ENCODE peak calls at places on chromosomes 5 and 9, in five cellular contexts. One of them, this sample, is unnamed.

GRCh38 chr5:53009816-53010215 is 20.7 kb downstream of the ITGA2 start:
- DNase-seq in GM10248: no peak
- DNase-seq in heart left ventricle: no peak
- DNase-seq in HFFc6: no peak
- DNase-seq in ascending aorta: no peak
- DNase-seq in this sample: no peak

GRCh38 chr5:32777733-32778132 is 66.6 kb downstream of the NPR3 start:
- DNase-seq in GM10248: no peak
- DNase-seq in heart left ventricle: no peak
- DNase-seq in HFFc6: no peak
- DNase-seq in ascending aorta: no peak
- DNase-seq in this sample: no peak

GRCh38 chr5:110817437-110817836 is 78.6 kb downstream of the SLC25A46 start:
- DNase-seq in GM10248: no peak
- DNase-seq in heart left ventricle: no peak
- DNase-seq in HFFc6: no peak
- DNase-seq in ascending aorta: no peak
- DNase-seq in this sample: no peak

GRCh38 chr5:77683171-77683732 is 44.7 kb upstream of the OTP start:
- DNase-seq in GM10248: no peak
- DNase-seq in heart left ventricle: no peak
- DNase-seq in HFFc6: no peak
- DNase-seq in ascending aorta: no peak
- DNase-seq in this sample: no peak

GRCh38 chr5:60945760-60946253 is 802 bp downstream of the NDUFAF2 start:
- DNase-seq in GM10248: no peak
- DNase-seq in heart left ventricle: peak
- DNase-seq in HFFc6: peak
- DNase-seq in ascending aorta: peak
- DNase-seq in this sample: no peak

GRCh38 chr5:122120957-122121356 is 8.4 kb upstream of the ZNF474 start:
- DNase-seq in GM10248: no peak
- DNase-seq in heart left ventricle: no peak
- DNase-seq in HFFc6: peak
- DNase-seq in ascending aorta: no peak
- DNase-seq in this sample: no peak

GRCh38 chr5:102638316-102638715 is 116.8 kb upstream of the PAM start:
- DNase-seq in GM10248: no peak
- DNase-seq in heart left ventricle: no peak
- DNase-seq in HFFc6: no peak
- DNase-seq in ascending aorta: no peak
- DNase-seq in this sample: no peak

GRCh38 chr9:129319938-129320481 is 141.9 kb upstream of the IER5L start:
- DNase-seq in GM10248: no peak
- DNase-seq in heart left ventricle: no peak
- DNase-seq in HFFc6: no peak
- DNase-seq in ascending aorta: peak
- DNase-seq in this sample: no peak

GRCh38 chr5:162654661-162655406 is 587.3 kb downstream of the GABRG2 start:
- DNase-seq in GM10248: no peak
- DNase-seq in heart left ventricle: no peak
- DNase-seq in HFFc6: no peak
- DNase-seq in ascending aorta: no peak
- DNase-seq in this sample: no peak

GRCh38 chr9:108994695-108995094 is 18.6 kb downstream of the CTNNAL1 start:
- DNase-seq in GM10248: peak
- DNase-seq in heart left ventricle: peak
- DNase-seq in HFFc6: no peak
- DNase-seq in ascending aorta: peak
- DNase-seq in this sample: peak

GRCh38 chr5:34411470-34412346 is 244.4 kb upstream of the RAI14 start:
- DNase-seq in GM10248: no peak
- DNase-seq in heart left ventricle: no peak
- DNase-seq in HFFc6: no peak
- DNase-seq in ascending aorta: no peak
- DNase-seq in this sample: no peak

GRCh38 chr9:74817281-74818181 is 70.2 kb downstream of the TRPM6 start:
- DNase-seq in GM10248: no peak
- DNase-seq in heart left ventricle: no peak
- DNase-seq in HFFc6: no peak
- DNase-seq in ascending aorta: no peak
- DNase-seq in this sample: no peak
- TF ChIP-seq CTCF in GM10248: no peak
- TF ChIP-seq CTCF in heart left ventricle: no peak
- TF ChIP-seq CTCF in HFFc6: no peak
- TF ChIP-seq CTCF in ascending aorta: no peak
- TF ChIP-seq CTCF in this sample: no peak

DNA sequence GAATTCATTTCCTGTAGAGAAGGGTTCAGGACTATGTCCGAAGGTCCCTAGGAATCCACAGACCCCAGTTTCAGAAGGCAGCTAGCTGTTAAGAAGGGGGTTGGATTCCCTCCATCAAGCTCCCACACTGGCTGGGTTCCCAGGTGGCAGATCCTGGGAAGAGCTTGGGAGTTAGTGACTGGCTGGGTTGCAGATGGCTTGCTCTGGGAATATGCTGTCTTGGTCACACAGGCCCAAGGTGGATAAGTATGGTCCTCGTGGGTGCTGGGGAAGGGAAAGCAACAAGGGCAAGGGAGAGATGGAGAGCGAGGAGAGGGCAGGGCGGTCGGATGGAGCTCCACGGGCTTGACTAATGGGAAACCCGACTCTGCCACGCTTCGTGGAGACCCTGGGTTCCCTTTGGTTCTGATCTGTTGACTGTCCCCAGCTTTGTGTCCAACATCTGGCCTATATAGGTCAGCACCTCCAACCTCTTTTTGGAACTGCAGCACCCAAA is 17.4 kb downstream of the SH3PXD2B start:
- DNase-seq in GM10248: no peak
- DNase-seq in heart left ventricle: no peak
- DNase-seq in HFFc6: no peak
- DNase-seq in ascending aorta: no peak
- DNase-seq in this sample: no peak
- TF ChIP-seq CTCF in GM10248: no peak
- TF ChIP-seq CTCF in heart left ventricle: no peak
- TF ChIP-seq CTCF in HFFc6: no peak
- TF ChIP-seq CTCF in ascending aorta: no peak
- TF ChIP-seq CTCF in this sample: no peak

GRCh38 chr9:112970939-112971338 is 41.1 kb downstream of the ZNF883 start:
- DNase-seq in GM10248: no peak
- DNase-seq in heart left ventricle: no peak
- DNase-seq in HFFc6: peak
- DNase-seq in ascending aorta: no peak
- DNase-seq in this sample: no peak
- TF ChIP-seq CTCF in GM10248: no peak
- TF ChIP-seq CTCF in heart left ventricle: no peak
- TF ChIP-seq CTCF in HFFc6: peak
- TF ChIP-seq CTCF in ascending aorta: no peak
- TF ChIP-seq CTCF in this sample: no peak

DNA sequence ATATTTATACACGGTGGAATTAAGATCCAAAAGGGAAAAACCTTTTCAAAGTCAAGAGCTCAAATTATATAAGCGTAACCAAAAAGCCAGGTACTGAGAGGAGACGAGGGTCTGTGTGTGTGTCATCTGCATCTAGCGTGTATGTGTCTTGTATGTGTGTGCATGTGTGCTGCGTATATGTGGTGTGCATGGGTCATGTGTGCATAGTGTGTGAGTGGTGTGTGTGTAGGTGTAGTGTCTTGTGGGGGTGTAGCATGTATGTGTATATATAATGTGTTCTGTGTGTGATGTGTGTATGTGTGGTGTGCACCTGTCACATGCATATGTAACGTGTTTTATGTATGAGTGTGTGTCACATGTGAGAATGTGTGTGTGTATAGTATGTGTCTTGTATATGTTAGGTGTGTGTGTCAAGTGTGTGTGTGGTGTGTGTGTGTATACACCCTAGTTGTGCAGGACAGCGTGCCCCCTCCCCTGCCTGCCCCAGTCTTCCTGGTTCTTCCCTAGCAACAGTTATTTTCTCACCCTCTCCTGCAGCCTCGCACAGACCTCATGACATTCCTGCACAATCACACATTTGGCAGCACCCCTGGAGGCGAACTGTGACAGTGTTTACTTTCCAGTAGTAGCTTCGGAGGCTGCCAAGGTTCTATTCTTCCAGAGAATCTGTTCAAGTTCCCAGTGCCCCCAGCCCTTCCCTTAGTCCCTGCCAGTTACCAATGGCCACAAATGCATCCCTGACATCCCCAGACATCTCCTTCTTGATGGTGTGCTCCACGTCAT is 27.1 kb upstream of the TNIP1 start:
- DNase-seq in GM10248: no peak
- DNase-seq in heart left ventricle: peak
- DNase-seq in HFFc6: no peak
- DNase-seq in ascending aorta: peak
- DNase-seq in this sample: no peak
- TF ChIP-seq CTCF in GM10248: no peak
- TF ChIP-seq CTCF in heart left ventricle: peak
- TF ChIP-seq CTCF in HFFc6: no peak
- TF ChIP-seq CTCF in ascending aorta: no peak
- TF ChIP-seq CTCF in this sample: no peak

This sample was measured in CD14-positive monocyte.